ENCODE peak calls at places on chromosomes 7 and 10, in five cellular contexts. One of them, this sample, is unnamed.

GRCh38 chr10:111455776-111456426 is 379.1 kb downstream of the ADRA2A start:
- DNase-seq in posterior vena cava: no peak
- DNase-seq in psoas muscle: no peak
- DNase-seq in mesothelial cell of epicardium: no peak
- DNase-seq in T-helper 1 cell: no peak
- DNase-seq in this sample: no peak

GRCh38 chr7:47945261-47946015 is 2.8 kb downstream of the PKD1L1 start:
- DNase-seq in posterior vena cava: peak; percentile 92
- DNase-seq in mesothelial cell of epicardium: peak; percentile 47
- DNase-seq in T-helper 1 cell: peak; percentile 45
- DNase-seq in psoas muscle: peak; percentile 79
- DNase-seq in this sample: no peak

GRCh38 chr10:58753425-58753824 is 240.8 kb downstream of the BICC1 start:
- DNase-seq in psoas muscle: no peak
- DNase-seq in T-helper 1 cell: no peak
- DNase-seq in posterior vena cava: no peak
- DNase-seq in mesothelial cell of epicardium: no peak
- DNase-seq in this sample: no peak

GRCh38 chr10:113056468-113057021 is 106.5 kb downstream of the TCF7L2 start:
- DNase-seq in posterior vena cava: no peak
- DNase-seq in T-helper 1 cell: no peak
- DNase-seq in mesothelial cell of epicardium: no peak
- DNase-seq in psoas muscle: no peak
- DNase-seq in this sample: no peak

GRCh38 chr10:79437111-79437814 is 8.2 kb downstream of the ZCCHC24 start:
- DNase-seq in psoas muscle: no peak
- DNase-seq in mesothelial cell of epicardium: no peak
- DNase-seq in T-helper 1 cell: no peak
- DNase-seq in posterior vena cava: peak; percentile 46
- DNase-seq in this sample: no peak

GRCh38 chr7:75743455-75743859 is 4.7 kb upstream of the HIP1 start:
- DNase-seq in T-helper 1 cell: no peak
- DNase-seq in psoas muscle: peak; percentile 19
- DNase-seq in posterior vena cava: no peak
- DNase-seq in mesothelial cell of epicardium: no peak
- DNase-seq in this sample: no peak

GRCh38 chr7:34320926-34321609 is 336.9 kb upstream of the NPSR1 start:
- DNase-seq in posterior vena cava: peak; percentile 80
- DNase-seq in psoas muscle: peak; percentile 17
- DNase-seq in T-helper 1 cell: peak; percentile 26
- DNase-seq in mesothelial cell of epicardium: peak; percentile 24
- DNase-seq in this sample: peak; percentile 67

GRCh38 chr10:28569506-28570159 is 36.7 kb downstream of the WAC start:
- DNase-seq in T-helper 1 cell: no peak
- DNase-seq in posterior vena cava: no peak
- DNase-seq in mesothelial cell of epicardium: no peak
- DNase-seq in psoas muscle: no peak
- DNase-seq in this sample: no peak

GRCh38 chr10:113340255-113340654 is 212.6 kb upstream of the HABP2 start:
- DNase-seq in posterior vena cava: no peak
- DNase-seq in psoas muscle: no peak
- DNase-seq in T-helper 1 cell: no peak
- DNase-seq in mesothelial cell of epicardium: no peak
- DNase-seq in this sample: no peak

GRCh38 chr10:74825371-74826141 is 844 bp upstream of the KAT6B start:
- DNase-seq in mesothelial cell of epicardium: peak; percentile 58
- DNase-seq in posterior vena cava: no peak
- DNase-seq in T-helper 1 cell: no peak
- DNase-seq in psoas muscle: no peak
- DNase-seq in this sample: peak; percentile 54

This sample was measured in mucosa of descending colon.